ENCODE peak calls at places on chromosomes 1 and 21, in seven cellular contexts. K is tibial artery; B is body of pancreas; L is IMR-90; Z is effector memory CD4-positive, alpha-beta T cell; S is esophagus squamous epithelium; O is fibroblast of lung. Y is an unnamed sample.

GRCh38 chr1:32334274-32334861 is 1.7 kb downstream of the MARCKSL1 start:
- DNase-seq in K (no peak), B (no peak), L (no peak), Z (no peak), S (no peak), O (no peak), Y (no peak)

GRCh38 chr1:7341145-7341900 is 429.8 kb upstream of the VAMP3 start:
- DNase-seq in K (no peak), B (peak; percentile 32), L (peak; percentile 77), Z (no peak), S (no peak), O (peak; percentile 53), Y (no peak)

GRCh38 chr1:93749894-93750301 is 68.3 kb upstream of the BCAR3 start:
- DNase-seq in K (no peak), B (peak; percentile 30), L (no peak), Z (no peak), S (no peak), O (no peak), Y (no peak)

GRCh38 chr1:206699626-206700025 is 14.9 kb downstream of the MAPKAPK2 start:
- DNase-seq in K (peak; percentile 70), B (no peak), L (no peak), Z (no peak), S (no peak), O (peak; percentile 78), Y (no peak)

GRCh38 chr1:5373281-5373680 is 618.9 kb downstream of the NPHP4 start:
- DNase-seq in K (no peak), B (no peak), L (no peak), Z (no peak), S (no peak), O (no peak), Y (no peak)

GRCh38 chr1:180976958-180977357 is 45.7 kb downstream of the STX6 start:
- DNase-seq in K (no peak), B (no peak), L (no peak), Z (no peak), S (no peak), O (no peak), Y (no peak)

GRCh38 chr21:42391297-42391696 is 4.6 kb downstream of the TMPRSS3 start:
- DNase-seq in K (no peak), B (no peak), L (no peak), Z (no peak), S (no peak), O (no peak), Y (no peak)

GRCh38 chr1:168772428-168772827 is 43.4 kb upstream of the DPT start:
- DNase-seq in K (no peak), B (no peak), L (no peak), Z (no peak), S (no peak), O (peak; percentile 25), Y (no peak)

GRCh38 chr1:55724551-55725325 is 509.6 kb upstream of the USP24 start:
- DNase-seq in K (no peak), B (no peak), L (peak; percentile 97), Z (no peak), S (no peak), O (peak; percentile 93), Y (no peak)

GRCh38 chr1:231274119-231274825 is 33.3 kb downstream of the GNPAT start:
- DNase-seq in K (no peak), B (no peak), L (no peak), Z (no peak), S (no peak), O (no peak), Y (peak; percentile 47)

GRCh38 chr1:22861764-22862440 is 110.8 kb downstream of the LACTBL1 start:
- DNase-seq in K (peak; percentile 32), B (peak; percentile 55), L (peak; percentile 80), Z (no peak), S (no peak), O (peak; percentile 67), Y (no peak)

GRCh38 chr1:121483961-121484424 is 299.2 kb downstream of the SRGAP2C start:
- DNase-seq in K (no peak), B (no peak), L (peak; percentile 88), Z (no peak), S (no peak), O (peak; percentile 87), Y (no peak)

GRCh38 chr1:11576109-11576875 is 77.9 kb downstream of the FBXO2 start:
- DNase-seq in K (no peak), B (no peak), L (no peak), Z (no peak), S (no peak), O (no peak), Y (no peak)

GRCh38 chr1:212401838-212402582 is 12.7 kb downstream of the PACC1 start:
- DNase-seq in K (no peak), B (no peak), L (peak; percentile 73), Z (no peak), S (no peak), O (peak; percentile 58), Y (no peak)

DNA sequence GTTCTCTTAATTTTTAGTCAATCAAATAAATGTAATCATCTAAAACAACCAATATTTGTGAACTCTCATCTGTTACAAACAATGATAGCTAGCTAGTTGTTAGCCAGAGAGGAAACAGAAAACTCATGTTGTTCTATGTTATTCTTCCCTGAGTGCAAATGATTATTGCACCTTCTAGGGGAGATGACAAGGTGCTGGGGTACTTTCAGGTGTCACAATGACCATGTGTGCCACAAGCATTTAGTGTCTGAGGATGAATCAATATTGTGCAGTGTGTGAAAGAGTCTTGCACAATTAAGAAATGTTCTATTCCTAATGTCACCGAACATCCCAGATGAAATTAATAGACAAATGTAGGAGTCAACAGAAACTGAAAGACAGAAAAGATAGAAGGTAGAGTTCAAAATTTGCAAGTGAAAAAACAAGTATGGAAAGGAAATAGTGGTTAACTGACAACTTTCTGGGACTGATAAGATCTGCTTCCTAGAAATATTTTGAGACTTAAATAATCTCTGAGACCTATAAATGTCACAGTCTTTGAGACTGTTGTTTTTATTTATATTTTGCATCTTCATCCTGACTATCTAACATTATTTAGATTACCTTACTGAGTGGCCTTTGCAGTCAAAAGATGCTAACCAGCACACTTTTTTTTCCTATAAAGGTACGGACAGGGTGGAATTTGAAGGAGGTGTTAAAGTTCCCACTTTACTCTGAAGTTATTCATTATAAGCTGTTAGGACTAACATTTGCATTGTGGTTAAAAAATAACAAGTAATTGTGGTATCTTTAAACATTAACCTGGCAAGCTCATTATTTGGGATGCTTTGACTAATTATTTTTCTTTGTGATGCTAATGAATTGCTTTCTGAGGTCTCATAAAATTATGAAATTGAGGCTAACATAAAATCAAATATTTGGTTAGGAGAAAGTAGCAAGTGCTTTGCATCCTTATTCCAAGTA is 21.6 kb upstream of the DPYD start:
- DNase-seq in K (no peak), B (no peak), L (no peak), Z (no peak), S (no peak), O (no peak), Y (peak; percentile 71)
- H3K4me1 ChIP-seq in K (no peaks in the 10 kb centered on the region), B (no peaks in the 10 kb centered on the region), L (peaks cover 8% of the 10 kb centered on the region), Z (peaks cover 12% of the 10 kb centered on the region), S (no peaks in the 10 kb centered on the region), O (peaks cover 9% of the 10 kb centered on the region), Y (peaks cover 20% of the 10 kb centered on the region)

DNA sequence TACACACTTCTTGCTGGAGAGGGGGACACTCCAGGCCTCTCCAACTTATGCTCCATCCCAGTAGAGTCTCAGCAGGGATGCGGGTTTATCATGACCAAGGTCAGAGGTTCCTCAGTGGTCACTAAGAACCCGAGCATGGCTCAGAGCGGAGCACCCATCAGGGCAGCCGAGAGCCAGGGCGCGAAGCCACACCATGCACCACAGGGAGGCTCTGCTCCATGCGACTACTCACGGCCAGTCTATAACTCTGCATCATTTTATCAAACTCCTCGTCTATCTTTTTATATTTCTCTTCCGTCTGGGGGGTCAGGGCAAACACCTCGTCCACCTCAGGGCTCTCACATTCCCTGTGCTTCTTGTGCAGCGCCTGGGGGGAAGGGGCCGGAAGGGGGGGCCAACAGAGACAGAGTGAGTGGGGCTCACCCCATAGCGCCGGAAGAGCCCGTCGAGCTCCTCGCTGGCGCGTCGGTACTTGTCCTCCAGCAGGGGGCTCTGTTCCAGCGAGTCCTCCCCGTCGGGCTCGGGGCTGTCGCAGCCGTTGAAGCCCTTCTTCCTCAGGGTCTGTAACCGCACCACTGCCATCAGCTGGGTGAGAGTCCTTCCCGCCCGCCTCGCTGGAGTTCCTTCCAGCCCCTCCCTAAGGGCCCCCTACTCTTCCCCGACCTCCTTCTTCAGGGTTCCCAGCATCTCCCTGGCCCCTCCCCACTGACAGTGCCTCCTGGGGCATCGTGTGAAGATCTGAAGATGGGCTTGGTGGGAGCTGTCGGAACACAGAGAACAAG is 20.0 kb downstream of the MEF2D start:
- DNase-seq in K (no peak), B (peak; percentile 51), L (peak; percentile 50), Z (peak; percentile 59), S (no peak), O (no peak), Y (peak; percentile 84)
- H3K27ac ChIP-seq in K (peak overlapping the region; percentile 94), B (no peak overlapping the region), L (no peak overlapping the region), Z (peak overlapping the region; percentile 54), S (peak overlapping the region; percentile 46), O (peak overlapping the region; percentile 2), Y (peak overlapping the region; percentile 64)

GRCh38 chr1:83543222-83543973 is 455.5 kb downstream of the TTLL7 start:
- DNase-seq in K (no peak), B (no peak), L (no peak), Z (no peak), S (no peak), O (no peak), Y (no peak)

GRCh38 chr1:83548311-83548710 is 450.6 kb downstream of the TTLL7 start:
- DNase-seq in K (no peak), B (no peak), L (no peak), Z (no peak), S (no peak), O (no peak), Y (no peak)

GRCh38 chr1:83545450-83545849 is 453.5 kb downstream of the TTLL7 start:
- DNase-seq in K (no peak), B (no peak), L (no peak), Z (no peak), S (no peak), O (no peak), Y (no peak)

GRCh38 chr1:83546863-83547262 is 452.1 kb downstream of the TTLL7 start:
- DNase-seq in K (no peak), B (no peak), L (no peak), Z (no peak), S (no peak), O (peak; percentile 83), Y (no peak)

GRCh38 chr1:83547903-83548302 is 451.0 kb downstream of the TTLL7 start:
- DNase-seq in K (no peak), B (peak; percentile 18), L (peak; percentile 2), Z (no peak), S (no peak), O (peak; percentile 94), Y (no peak)
- H3K9me3 ChIP-seq in K (no peaks in the 10 kb centered on the region), B (no peaks in the 10 kb centered on the region), L (peaks cover 3% of the 10 kb centered on the region), Z (no peaks in the 10 kb centered on the region), S (no peaks in the 10 kb centered on the region), O (no peaks in the 10 kb centered on the region), Y (no peaks in the 10 kb centered on the region)

GRCh38 chr1:76939107-76939816 is 72.0 kb downstream of the ST6GALNAC5 start:
- DNase-seq in K (no peak), B (no peak), L (peak; percentile 37), Z (no peak), S (no peak), O (peak; percentile 62), Y (no peak)
- H3K4me1 ChIP-seq in K (no peaks in the 10 kb centered on the region), B (no peaks in the 10 kb centered on the region), L (no peaks in the 10 kb centered on the region), Z (no peaks in the 10 kb centered on the region), S (no peaks in the 10 kb centered on the region), O (peaks cover 5% of the 10 kb centered on the region), Y (no peaks in the 10 kb centered on the region)

GRCh38 chr21:26840206-26840605 is 5.0 kb downstream of the ADAMTS1 start:
- DNase-seq in K (no peak), B (no peak), L (no peak), Z (no peak), S (no peak), O (peak; percentile 9), Y (no peak)
- H3K27ac ChIP-seq in K (peak overlapping the region; percentile 26), B (no peak overlapping the region), L (no peak overlapping the region), Z (no peak overlapping the region), S (peak overlapping the region; percentile 29), O (peak overlapping the region; percentile 19), Y (no peak overlapping the region)

Y was measured in CD4-positive, CD25-positive, alpha-beta regulatory T cell.